ENCODE peak calls at places on chromosomes 1 and 21, in nine cellular contexts. One of them, this sample, is unnamed.

GRCh38 chr21:36156815-36157670 is at the start of gene DOP1B:
- DNase-seq in sciatic nerve: peak; percentile 77
- DNase-seq in EL: peak; percentile 10
- DNase-seq in stimulated activated CD8-positive, alpha-beta memory T cell treated with anti-CD3 and anti-CD28 coated beads, Interleukin-4, amount 100 ng/mL, for 4 hours: no peak
- DNase-seq in GOT3: no peak
- DNase-seq in HT-29: no peak
- DNase-seq in hypothalamus: no peak
- DNase-seq in foreskin fibroblast: no peak
- DNase-seq in MG63: no peak
- DNase-seq in this sample: no peak

GRCh38 chr1:225844236-225845061 is 34.5 kb downstream of the EPHX1 start:
- DNase-seq in sciatic nerve: no peak
- DNase-seq in EL: no peak
- DNase-seq in stimulated activated CD8-positive, alpha-beta memory T cell treated with anti-CD3 and anti-CD28 coated beads, Interleukin-4, amount 100 ng/mL, for 4 hours: no peak
- DNase-seq in GOT3: no peak
- DNase-seq in HT-29: no peak
- DNase-seq in hypothalamus: no peak
- DNase-seq in foreskin fibroblast: no peak
- DNase-seq in MG63: no peak
- DNase-seq in this sample: no peak

GRCh38 chr21:14864211-14865021 is 200.4 kb downstream of the NRIP1 start:
- DNase-seq in sciatic nerve: peak; percentile 82
- DNase-seq in EL: peak; percentile 80
- DNase-seq in stimulated activated CD8-positive, alpha-beta memory T cell treated with anti-CD3 and anti-CD28 coated beads, Interleukin-4, amount 100 ng/mL, for 4 hours: no peak
- DNase-seq in GOT3: no peak
- DNase-seq in HT-29: peak; percentile 80
- DNase-seq in hypothalamus: no peak
- DNase-seq in foreskin fibroblast: no peak
- DNase-seq in MG63: peak; percentile 36
- DNase-seq in this sample: no peak

GRCh38 chr1:46459315-46459714 is 30.3 kb upstream of the DMBX1 start:
- DNase-seq in sciatic nerve: no peak
- DNase-seq in EL: no peak
- DNase-seq in stimulated activated CD8-positive, alpha-beta memory T cell treated with anti-CD3 and anti-CD28 coated beads, Interleukin-4, amount 100 ng/mL, for 4 hours: no peak
- DNase-seq in GOT3: no peak
- DNase-seq in HT-29: no peak
- DNase-seq in hypothalamus: no peak
- DNase-seq in foreskin fibroblast: no peak
- DNase-seq in MG63: no peak
- DNase-seq in this sample: no peak

GRCh38 chr1:94526581-94526980 is 15.0 kb downstream of the F3 start:
- DNase-seq in sciatic nerve: no peak
- DNase-seq in EL: no peak
- DNase-seq in stimulated activated CD8-positive, alpha-beta memory T cell treated with anti-CD3 and anti-CD28 coated beads, Interleukin-4, amount 100 ng/mL, for 4 hours: no peak
- DNase-seq in GOT3: no peak
- DNase-seq in HT-29: no peak
- DNase-seq in hypothalamus: no peak
- DNase-seq in foreskin fibroblast: no peak
- DNase-seq in MG63: no peak
- DNase-seq in this sample: no peak

GRCh38 chr1:245856944-245857531 is 650.0 kb downstream of the SMYD3 start:
- DNase-seq in sciatic nerve: no peak
- DNase-seq in EL: peak; percentile 75
- DNase-seq in stimulated activated CD8-positive, alpha-beta memory T cell treated with anti-CD3 and anti-CD28 coated beads, Interleukin-4, amount 100 ng/mL, for 4 hours: no peak
- DNase-seq in GOT3: no peak
- DNase-seq in HT-29: no peak
- DNase-seq in hypothalamus: no peak
- DNase-seq in foreskin fibroblast: peak; percentile 47
- DNase-seq in MG63: peak; percentile 27
- DNase-seq in this sample: no peak

GRCh38 chr21:45403825-45404725 is 890 bp upstream of the COL18A1 start:
- DNase-seq in sciatic nerve: peak; percentile 77
- DNase-seq in EL: peak; percentile 38
- DNase-seq in stimulated activated CD8-positive, alpha-beta memory T cell treated with anti-CD3 and anti-CD28 coated beads, Interleukin-4, amount 100 ng/mL, for 4 hours: no peak
- DNase-seq in GOT3: no peak
- DNase-seq in HT-29: no peak
- DNase-seq in hypothalamus: no peak
- DNase-seq in foreskin fibroblast: no peak
- DNase-seq in MG63: peak; percentile 43
- DNase-seq in this sample: no peak

GRCh38 chr1:153614906-153615305 is 1.2 kb downstream of the S100A14 start:
- DNase-seq in sciatic nerve: no peak
- DNase-seq in EL: no peak
- DNase-seq in stimulated activated CD8-positive, alpha-beta memory T cell treated with anti-CD3 and anti-CD28 coated beads, Interleukin-4, amount 100 ng/mL, for 4 hours: no peak
- DNase-seq in GOT3: no peak
- DNase-seq in HT-29: no peak
- DNase-seq in hypothalamus: no peak
- DNase-seq in foreskin fibroblast: no peak
- DNase-seq in MG63: no peak
- DNase-seq in this sample: no peak

GRCh38 chr1:214377886-214378285 is 96.9 kb downstream of the SMYD2 start:
- DNase-seq in sciatic nerve: no peak
- DNase-seq in EL: peak; percentile 88
- DNase-seq in stimulated activated CD8-positive, alpha-beta memory T cell treated with anti-CD3 and anti-CD28 coated beads, Interleukin-4, amount 100 ng/mL, for 4 hours: no peak
- DNase-seq in GOT3: no peak
- DNase-seq in HT-29: no peak
- DNase-seq in hypothalamus: no peak
- DNase-seq in foreskin fibroblast: peak; percentile 42
- DNase-seq in MG63: no peak
- DNase-seq in this sample: peak; percentile 51

GRCh38 chr1:37085393-37085792 is 51.1 kb upstream of the GRIK3 start:
- DNase-seq in sciatic nerve: no peak
- DNase-seq in EL: no peak
- DNase-seq in stimulated activated CD8-positive, alpha-beta memory T cell treated with anti-CD3 and anti-CD28 coated beads, Interleukin-4, amount 100 ng/mL, for 4 hours: no peak
- DNase-seq in GOT3: no peak
- DNase-seq in HT-29: peak; percentile 7
- DNase-seq in hypothalamus: no peak
- DNase-seq in foreskin fibroblast: no peak
- DNase-seq in MG63: no peak
- DNase-seq in this sample: no peak

GRCh38 chr1:108817016-108817415 is 39.9 kb downstream of the AKNAD1 start:
- DNase-seq in sciatic nerve: peak; percentile 84
- DNase-seq in EL: peak; percentile 72
- DNase-seq in stimulated activated CD8-positive, alpha-beta memory T cell treated with anti-CD3 and anti-CD28 coated beads, Interleukin-4, amount 100 ng/mL, for 4 hours: no peak
- DNase-seq in GOT3: no peak
- DNase-seq in HT-29: peak; percentile 84
- DNase-seq in hypothalamus: no peak
- DNase-seq in foreskin fibroblast: peak; percentile 85
- DNase-seq in MG63: peak; percentile 81
- DNase-seq in this sample: no peak

GRCh38 chr1:175978476-175978875 is 228.6 kb downstream of the COP1 start:
- DNase-seq in sciatic nerve: no peak
- DNase-seq in EL: peak; percentile 23
- DNase-seq in stimulated activated CD8-positive, alpha-beta memory T cell treated with anti-CD3 and anti-CD28 coated beads, Interleukin-4, amount 100 ng/mL, for 4 hours: no peak
- DNase-seq in GOT3: no peak
- DNase-seq in HT-29: no peak
- DNase-seq in hypothalamus: no peak
- DNase-seq in foreskin fibroblast: no peak
- DNase-seq in MG63: no peak
- DNase-seq in this sample: no peak

GRCh38 chr21:30718239-30718909 is at the start of gene KRTAP21-3:
- DNase-seq in sciatic nerve: no peak
- DNase-seq in EL: no peak
- DNase-seq in stimulated activated CD8-positive, alpha-beta memory T cell treated with anti-CD3 and anti-CD28 coated beads, Interleukin-4, amount 100 ng/mL, for 4 hours: no peak
- DNase-seq in GOT3: no peak
- DNase-seq in HT-29: no peak
- DNase-seq in hypothalamus: no peak
- DNase-seq in foreskin fibroblast: no peak
- DNase-seq in MG63: no peak
- DNase-seq in this sample: no peak